ENCODE peak calls at places on chromosomes 2 and 18, in seven cellular contexts. H, S, V, U, Z, W and I are unnamed samples.
A peak's percentile ranks its signal among the peaks of the same experiment; 100 is the strongest.

GRCh38 chr2:216634317-216635148 is 1.3 kb downstream of the IGFBP2 start:
- DNase-seq in U (no peak), Z (no peak), H (no peak), V (no peak), W (no peak), S (no peak), I (no peak)

GRCh38 chr2:52904511-52904910 is 863.1 kb upstream of the CHAC2 start:
- DNase-seq in H (no peak), Z (no peak), S (no peak), W (no peak), U (no peak), V (no peak), I (no peak)

GRCh38 chr18:3447035-3447894 is 2.7 kb upstream of the TGIF1 start:
- DNase-seq in W (peak; percentile 26), Z (peak; percentile 63), U (peak; percentile 51), S (no peak), H (peak; percentile 60), V (no peak), I (no peak)

GRCh38 chr2:200655918-200656580 is 70.2 kb downstream of the AOX1 start:
- DNase-seq in H (no peak), Z (no peak), V (no peak), U (no peak), W (no peak), S (no peak), I (no peak)

GRCh38 chr2:240955306-240956101 is 42.9 kb upstream of the SNED1 start:
- DNase-seq in V (no peak), S (no peak), Z (peak; percentile 43), H (no peak), U (no peak), W (peak; percentile 8), I (no peak)

GRCh38 chr2:172693037-172693436 is 42.6 kb upstream of the RAPGEF4 start:
- DNase-seq in S (peak; percentile 82), H (peak; percentile 97), U (peak; percentile 52), Z (no peak), W (no peak), V (no peak), I (no peak)

GRCh38 chr2:109647636-109648035 is 33.5 kb downstream of the SOWAHC start:
- DNase-seq in Z (no peak), V (no peak), W (no peak), U (no peak), H (peak; percentile 71), S (no peak), I (no peak)

GRCh38 chr2:31428001-31428418 is 13.5 kb upstream of the XDH start:
- DNase-seq in V (no peak), W (no peak), S (no peak), H (peak; percentile 22), Z (no peak), U (no peak), I (no peak)

GRCh38 chr2:25417715-25418369 is 76.1 kb upstream of the DNMT3A start:
- DNase-seq in Z (no peak), V (no peak), U (no peak), W (no peak), S (no peak), H (no peak), I (no peak)

GRCh38 chr18:45528712-45529336 is 86.5 kb upstream of the SLC14A2 start:
- DNase-seq in H (no peak), S (no peak), W (no peak), Z (no peak), U (no peak), V (no peak), I (no peak)

GRCh38 chr2:19722486-19723420 is 179.0 kb downstream of the TTC32 start:
- DNase-seq in Z (no peak), W (no peak), H (no peak), V (no peak), U (peak; percentile 26), S (no peak), I (no peak)

GRCh38 chr2:20514596-20515269 is 67.9 kb downstream of the RHOB start:
- DNase-seq in W (no peak), S (peak; percentile 89), U (peak; percentile 39), V (no peak), Z (peak; percentile 67), H (peak; percentile 99), I (no peak)

GRCh38 chr2:53829252-53829651 is 30.5 kb downstream of the GPR75 start:
- DNase-seq in H (no peak), W (no peak), U (no peak), Z (no peak), S (no peak), V (no peak), I (no peak)

GRCh38 chr2:144452169-144453038 is 67.5 kb downstream of the ZEB2 start:
- DNase-seq in Z (no peak), U (no peak), S (peak; percentile 52), W (no peak), H (peak; percentile 67), V (no peak), I (no peak)

GRCh38 chr18:37476611-37477295 is 88.8 kb downstream of the CELF4 start:
- DNase-seq in Z (no peak), S (no peak), U (no peak), H (no peak), W (no peak), V (no peak), I (no peak)

GRCh38 chr18:61702007-61702406 is 190.8 kb downstream of the RNF152 start:
- DNase-seq in U (no peak), H (peak; percentile 89), S (no peak), W (no peak), Z (no peak), V (no peak), I (no peak)

GRCh38 chr18:57666818-57667497 is 45.3 kb upstream of the NARS1 start:
- DNase-seq in S (no peak), Z (no peak), H (peak; percentile 19), W (no peak), U (no peak), V (no peak), I (no peak)

GRCh38 chr2:210884227-210884626 is 327.8 kb downstream of the CPS1 start:
- DNase-seq in Z (no peak), W (no peak), U (no peak), H (no peak), S (no peak), V (no peak), I (no peak)

GRCh38 chr2:67974564-67975430 is 88.0 kb downstream of the C1D start:
- DNase-seq in H (peak; percentile 32), V (no peak), W (no peak), Z (no peak), U (peak; percentile 25), S (no peak), I (peak; percentile 9)

GRCh38 chr18:77208969-77209368 is 40.7 kb upstream of the GALR1 start:
- DNase-seq in S (peak; percentile 94), W (no peak), H (peak; percentile 58), Z (no peak), V (no peak), U (peak; percentile 55), I (no peak)

GRCh38 chr2:25405871-25406270 is 64.1 kb upstream of the DNMT3A start:
- DNase-seq in Z (no peak), H (no peak), U (no peak), V (no peak), W (no peak), S (no peak), I (no peak)

GRCh38 chr2:76295762-76296161 is 585.0 kb upstream of the GCFC2 start:
- DNase-seq in W (no peak), U (no peak), S (no peak), H (no peak), Z (no peak), V (no peak), I (no peak)

GRCh38 chr18:23662309-23663263 is at the start of gene ANKRD29:
- DNase-seq in S (no peak), Z (peak; percentile 51), U (peak; percentile 55), V (peak; percentile 66), H (peak; percentile 50), W (no peak), I (no peak)

GRCh38 chr2:36677386-36677785 is 19.1 kb upstream of the VIT start:
- DNase-seq in W (no peak), U (no peak), Z (no peak), H (no peak), V (no peak), S (peak; percentile 80), I (no peak)

GRCh38 chr2:149814049-149814448 is 226.5 kb upstream of the MMADHC start:
- DNase-seq in W (no peak), U (no peak), S (no peak), V (no peak), H (no peak), Z (no peak), I (no peak)

DNA sequence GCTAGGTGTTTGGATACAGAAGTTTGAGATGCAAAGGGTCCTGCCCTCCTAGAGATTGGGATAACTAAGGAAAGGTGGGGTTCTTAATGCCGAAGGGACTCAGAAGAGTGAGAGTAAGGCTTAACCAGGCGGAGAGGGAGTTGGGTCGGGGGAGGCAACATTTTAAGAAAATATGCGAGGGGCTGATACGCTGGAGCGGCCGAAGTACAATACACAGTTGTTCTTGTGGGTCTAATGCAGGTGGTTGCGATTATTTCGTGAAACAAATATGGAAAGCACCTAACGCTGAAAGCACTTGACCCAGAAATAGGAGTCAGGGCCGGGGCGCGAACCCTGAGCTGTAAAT is 344 bp upstream of the MRPL33 start:
- DNase-seq in W (no peak), H (no peak), Z (no peak), V (no peak), S (no peak), U (no peak), I (no peak)
- H3K27ac ChIP-seq in W (peak overlapping the region; percentile 71), H (peak overlapping the region; percentile 86), Z (peak overlapping the region; percentile 97), V (peak overlapping the region; percentile 96), S (peak overlapping the region; percentile 70), U (peak overlapping the region; percentile 92), I (peak overlapping the region; percentile 79)

GRCh38 chr2:171225989-171226388 is 65.3 kb upstream of the TLK1 start:
- DNase-seq in V (no peak), S (no peak), W (no peak), H (no peak), U (no peak), Z (no peak), I (no peak)
- H3K27ac ChIP-seq in V (no peak overlapping the region), S (peak overlapping the region; percentile 25), W (no peak overlapping the region), H (no peak overlapping the region), U (no peak overlapping the region), Z (no peak overlapping the region), I (no peak overlapping the region)

DNA sequence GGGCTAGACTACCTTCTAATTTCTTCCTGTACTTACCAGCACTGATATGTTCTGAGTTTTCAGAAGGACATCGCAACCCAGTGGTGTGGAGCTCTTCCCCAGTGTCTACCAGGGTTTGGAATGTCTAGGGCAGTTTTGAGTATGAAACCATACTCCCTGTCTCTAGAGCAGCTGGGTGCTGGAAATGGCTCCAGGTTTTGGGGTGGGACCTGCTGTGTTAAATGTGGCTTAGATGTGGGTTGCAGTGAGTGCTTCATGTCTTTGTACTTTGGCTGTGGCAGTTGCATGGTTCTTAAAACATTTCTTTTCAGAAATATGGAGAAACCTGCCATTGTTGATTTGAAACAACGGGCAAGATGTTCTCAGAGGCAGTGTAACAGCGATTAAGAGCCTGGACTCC is 48.4 kb downstream of the ACSL3 start:
- DNase-seq in Z (no peak), V (no peak), S (no peak), H (no peak), U (no peak), W (no peak), I (no peak)
- H3K27ac ChIP-seq in Z (no peak overlapping the region), V (no peak overlapping the region), S (no peak overlapping the region), H (no peak overlapping the region), U (no peak overlapping the region), W (no peak overlapping the region), I (no peak overlapping the region)

DNA sequence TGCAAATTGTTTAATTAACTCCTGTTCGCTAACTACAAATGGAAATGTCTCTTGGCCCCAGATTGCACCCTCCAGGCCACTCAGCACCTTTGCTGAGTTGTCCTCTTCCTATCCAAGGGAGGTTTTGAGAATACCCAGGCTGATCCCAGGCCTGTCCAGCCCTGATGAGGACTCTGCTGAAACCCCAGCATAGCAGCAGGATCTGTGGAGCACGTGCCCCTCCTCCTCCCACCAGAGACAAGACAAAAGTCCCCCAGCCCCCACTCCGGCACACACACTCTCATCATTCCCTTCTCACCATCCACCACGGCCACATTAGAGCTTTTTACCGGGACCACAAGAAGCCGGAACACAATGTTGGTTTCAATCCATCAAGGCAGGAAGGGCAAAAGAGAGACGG is 150.0 kb downstream of the TNS1 start:
- DNase-seq in Z (peak; percentile 45), S (no peak), W (no peak), U (no peak), H (no peak), V (no peak), I (no peak)
- H3K27ac ChIP-seq in Z (peak overlapping the region; percentile 89), S (no peak overlapping the region), W (no peak overlapping the region), U (peak overlapping the region; percentile 78), H (no peak overlapping the region), V (no peak overlapping the region), I (peak overlapping the region; percentile 59)